ENCODE peak calls at places on chromosomes 6 and 20, in nine cellular contexts. A, F, X, G, M, W, Z, B and R are unnamed samples.

GRCh38 chr6:147643341-147644200 is 135.1 kb downstream of the SAMD5 start:
- DNase-seq in M (no peak), Z (no peak), B (no peak), A (no peak), G (no peak), F (no peak), W (no peak), X (no peak), R (no peak)

GRCh38 chr20:19737025-19737424 is 21.0 kb upstream of the RIN2 start:
- DNase-seq in M (peak; percentile 45), B (peak; percentile 99), A (no peak), W (peak; percentile 18), X (no peak), F (no peak), Z (peak; percentile 68), G (no peak), R (no peak)

GRCh38 chr6:124131259-124131658 is 327.6 kb downstream of the NKAIN2 start:
- DNase-seq in G (no peak), Z (no peak), W (no peak), B (no peak), X (no peak), F (no peak), A (no peak), M (peak; percentile 70), R (no peak)

GRCh38 chr6:53699462-53699861 is 33.9 kb upstream of the KLHL31 start:
- DNase-seq in X (no peak), M (no peak), Z (no peak), A (no peak), G (no peak), F (no peak), B (no peak), W (no peak), R (no peak)

GRCh38 chr6:108497883-108498282 is 62.8 kb upstream of the FOXO3 start:
- DNase-seq in M (peak; percentile 29), W (peak; percentile 66), Z (peak; percentile 19), G (peak; percentile 40), X (peak; percentile 9), B (no peak), F (no peak), A (no peak), R (no peak)

GRCh38 chr6:31038559-31038958 is 28.3 kb downstream of the MUC22 start:
- DNase-seq in B (no peak), A (no peak), F (no peak), Z (no peak), W (no peak), X (no peak), M (no peak), G (no peak), R (no peak)

GRCh38 chr6:89792881-89793280 is 26.7 kb downstream of the MDN1 start:
- DNase-seq in B (no peak), A (no peak), W (peak; percentile 70), Z (no peak), X (no peak), M (peak; percentile 9), F (no peak), G (no peak), R (no peak)

GRCh38 chr6:147947521-147947920 is 395.1 kb upstream of the SASH1 start:
- DNase-seq in A (no peak), X (no peak), G (no peak), B (no peak), M (peak; percentile 37), F (no peak), Z (no peak), W (no peak), R (no peak)

GRCh38 chr20:5410450-5410849 is 93.7 kb upstream of the PROKR2 start:
- DNase-seq in W (no peak), M (no peak), F (no peak), A (no peak), B (no peak), Z (no peak), X (no peak), G (no peak), R (no peak)

GRCh38 chr20:5400164-5400762 is 83.5 kb upstream of the PROKR2 start:
- DNase-seq in G (no peak), W (no peak), X (peak; percentile 6), B (no peak), A (no peak), F (no peak), Z (no peak), M (peak; percentile 12), R (no peak)

GRCh38 chr6:5105146-5105545 is 20.0 kb downstream of the PPP1R3G start:
- DNase-seq in F (no peak), Z (no peak), W (no peak), G (no peak), B (no peak), M (no peak), A (no peak), X (no peak), R (no peak)

GRCh38 chr6:56772737-56773184 is 130.1 kb upstream of the DST start:
- DNase-seq in W (no peak), X (peak; percentile 37), Z (no peak), M (peak; percentile 89), B (peak; percentile 71), G (peak; percentile 44), F (peak; percentile 35), A (no peak), R (peak; percentile 47)

GRCh38 chr20:33443512-33444239 is at the start of gene SNTA1:
- DNase-seq in G (peak; percentile 94), B (no peak), M (peak; percentile 71), W (peak; percentile 77), Z (peak; percentile 96), X (peak; percentile 93), A (peak; percentile 89), F (peak; percentile 94), R (peak; percentile 95)

GRCh38 chr20:33442136-33443005 is 1.2 kb downstream of the SNTA1 start:
- DNase-seq in F (no peak), X (no peak), A (no peak), G (peak; percentile 38), B (no peak), M (no peak), W (no peak), Z (no peak), R (no peak)

GRCh38 chr20:33443006-33443511 is 504 bp downstream of the SNTA1 start:
- DNase-seq in Z (peak; percentile 29), B (no peak), X (no peak), M (no peak), F (peak; percentile 43), G (peak; percentile 37), A (no peak), W (no peak), R (peak; percentile 43)

GRCh38 chr20:33445881-33446615 is 2.5 kb upstream of the SNTA1 start:
- DNase-seq in F (no peak), M (no peak), B (no peak), A (no peak), X (no peak), W (no peak), G (no peak), Z (no peak), R (no peak)

DNA sequence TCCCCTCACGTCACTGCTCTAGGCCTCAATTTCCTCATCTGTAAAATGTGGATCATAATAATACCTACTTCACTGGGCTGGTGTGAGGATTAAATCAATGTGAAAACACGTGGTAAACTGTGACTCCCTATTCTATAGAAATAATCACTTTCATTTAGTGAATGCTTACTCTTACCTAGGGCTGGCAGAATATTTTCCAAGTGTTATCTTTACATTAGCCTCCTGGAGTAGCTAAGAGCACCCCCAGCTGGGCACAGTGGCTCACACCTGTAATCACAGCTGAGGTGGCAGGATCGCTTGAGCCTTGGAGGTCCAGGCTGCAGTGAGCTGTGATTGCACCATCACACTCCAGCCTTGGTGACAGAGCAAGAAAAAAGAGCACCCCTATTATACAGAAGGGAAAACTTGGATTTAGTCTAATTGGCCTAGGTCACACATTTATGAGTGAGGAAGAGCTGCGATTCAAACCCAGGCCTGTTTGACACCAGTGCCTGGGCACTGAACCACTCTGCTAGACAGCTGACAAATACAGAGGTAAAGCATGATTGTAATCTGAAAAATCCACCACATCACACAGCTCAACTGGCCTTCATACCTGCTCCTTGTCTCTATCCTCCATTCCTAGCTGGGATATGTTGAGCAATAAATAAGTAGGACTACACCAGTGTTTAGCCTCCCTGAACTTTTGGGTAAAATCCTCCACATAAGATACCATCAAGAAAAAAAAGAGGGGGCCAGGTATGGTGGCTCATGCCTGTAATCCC is 1.4 kb upstream of the SNTA1 start:
- DNase-seq in Z (peak; percentile 32), A (peak; percentile 50), X (no peak), W (no peak), F (peak; percentile 31), B (no peak), G (peak; percentile 42), M (no peak), R (peak; percentile 31)
- H3K27ac ChIP-seq in Z (no peak overlapping the region), A (peak overlapping the region; percentile 66), X (peak overlapping the region; percentile 93), W (no peak overlapping the region), F (peak overlapping the region; percentile 90), B (no peak overlapping the region), G (no peak overlapping the region), M (no peak overlapping the region), R (peak overlapping the region; percentile 91)

DNA sequence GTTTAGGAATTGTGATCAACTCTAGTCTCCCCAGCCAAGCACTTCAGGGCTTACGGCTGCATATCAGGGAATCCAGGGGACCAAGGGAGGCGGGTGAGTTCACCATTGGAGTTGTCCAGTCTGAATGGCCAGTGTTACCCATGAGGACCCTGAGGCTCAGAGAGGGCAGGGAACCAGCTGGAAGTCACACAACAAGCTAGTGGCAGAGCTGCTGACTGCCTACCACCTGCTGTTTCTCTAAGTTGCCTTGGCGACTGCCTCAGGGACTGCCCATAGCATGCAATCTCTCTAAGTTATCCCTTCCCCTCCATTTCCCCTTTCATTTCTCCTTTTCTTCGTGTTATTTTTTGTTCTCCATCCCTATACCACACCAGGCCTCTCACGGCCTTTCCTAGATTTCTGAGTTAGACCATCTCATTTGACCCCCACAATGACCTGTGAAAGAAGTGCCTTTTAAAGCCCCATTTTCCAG is 71.8 kb upstream of the SIRPA start:
- DNase-seq in X (no peak), F (no peak), B (no peak), A (no peak), W (no peak), Z (no peak), M (no peak), G (no peak), R (no peak)
- H3K27ac ChIP-seq in X (no peak overlapping the region), F (no peak overlapping the region), B (peak overlapping the region; percentile 57), A (no peak overlapping the region), W (peak overlapping the region; percentile 47), Z (no peak overlapping the region), M (no peak overlapping the region), G (no peak overlapping the region), R (no peak overlapping the region)

GRCh38 chr6:161138545-161139303 is 135.1 kb downstream of the AGPAT4 start:
- DNase-seq in W (no peak), X (no peak), Z (no peak), F (no peak), A (no peak), B (no peak), G (no peak), M (no peak), R (no peak)
- H3K27ac ChIP-seq in W (no peak overlapping the region), X (no peak overlapping the region), Z (no peak overlapping the region), F (no peak overlapping the region), A (no peak overlapping the region), B (no peak overlapping the region), G (no peak overlapping the region), M (no peak overlapping the region), R (no peak overlapping the region)

DNA sequence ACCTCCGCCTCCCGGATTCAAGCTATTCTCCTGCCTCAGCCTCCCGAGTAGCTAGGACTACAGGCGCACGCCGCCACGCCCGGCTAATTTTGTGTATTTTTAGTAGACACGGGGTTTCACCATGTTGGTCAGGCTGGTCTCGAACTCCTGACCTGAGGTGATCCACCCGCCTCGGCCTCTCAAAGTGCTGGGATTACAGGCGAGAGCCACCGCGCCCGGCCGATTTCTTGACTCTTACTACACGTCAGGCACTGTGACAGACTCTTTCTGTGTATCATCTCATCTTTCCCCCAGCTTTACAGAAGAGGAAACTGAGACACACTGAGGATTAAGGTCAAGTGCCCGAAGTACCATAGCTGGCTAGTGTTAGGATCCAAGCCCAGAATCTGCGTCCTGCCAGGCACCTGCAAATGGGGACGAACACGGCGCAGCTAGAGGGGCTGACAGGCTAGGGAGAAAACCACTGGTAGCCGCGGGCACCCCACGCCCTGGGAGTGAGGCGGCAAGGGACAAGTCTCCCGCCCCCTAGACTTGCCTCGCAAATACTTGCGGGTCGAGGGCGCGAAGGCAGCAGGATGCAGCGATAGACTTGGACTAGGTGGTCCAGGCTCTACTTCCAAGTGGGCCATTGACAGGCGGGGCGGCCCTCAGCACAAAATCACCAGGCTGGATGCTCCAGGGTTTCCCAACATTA is 1.1 kb upstream of the TAF8 start:
- DNase-seq in F (peak; percentile 25), X (no peak), G (peak; percentile 54), Z (peak; percentile 38), M (no peak), W (no peak), B (no peak), A (peak; percentile 59), R (no peak)
- H3K27ac ChIP-seq in F (peak overlapping the region; percentile 56), X (peak overlapping the region; percentile 92), G (no peak overlapping the region), Z (peak overlapping the region; percentile 81), M (no peak overlapping the region), W (no peak overlapping the region), B (peak overlapping the region; percentile 11), A (peak overlapping the region; percentile 89), R (peak overlapping the region; percentile 97)